ENCODE peak calls at places on chromosomes 11 and 22, in eight cellular contexts. R is WERI-Rb-1, Q is H9, M is esophagus squamous epithelium, N is Peyer's patch, E is body of pancreas, W is aorta, T is transverse colon. D is an unnamed sample.

GRCh38 chr11:60377737-60378136 is 595 bp upstream of the MS4A7 start:
- DNase-seq in R (no peak), Q (no peak), M (no peak), N (peak; percentile 82), E (peak; percentile 79), W (peak; percentile 85), T (peak; percentile 49), D (no peak)

GRCh38 chr11:26851696-26852095 is 129.8 kb upstream of the SLC5A12 start:
- DNase-seq in R (no peak), Q (no peak), M (no peak), N (no peak), E (no peak), W (no peak), T (no peak), D (no peak)

GRCh38 chr11:119110439-119110838 is 3.3 kb downstream of the C2CD2L start:
- DNase-seq in R (no peak), Q (no peak), M (no peak), N (no peak), E (no peak), W (peak; percentile 32), T (no peak), D (no peak)

GRCh38 chr11:64078294-64078693 is 42.6 kb downstream of the FLRT1 start:
- DNase-seq in R (peak; percentile 66), Q (no peak), M (no peak), N (no peak), E (no peak), W (no peak), T (no peak), D (no peak)

GRCh38 chr11:69215216-69215615 is 59.5 kb downstream of the SMIM38 start:
- DNase-seq in R (no peak), Q (peak; percentile 3), M (no peak), N (peak; percentile 14), E (peak; percentile 1), W (no peak), T (no peak), D (no peak)

GRCh38 chr11:92527467-92527866 is 302.8 kb downstream of the FAT3 start:
- DNase-seq in R (no peak), Q (no peak), M (no peak), N (no peak), E (no peak), W (no peak), T (no peak), D (no peak)

GRCh38 chr22:29998627-29999026 is 81.6 kb upstream of the HORMAD2 start:
- DNase-seq in R (no peak), Q (no peak), M (no peak), N (no peak), E (no peak), W (no peak), T (no peak), D (no peak)

GRCh38 chr22:37518509-37519267 is 527 bp downstream of the CARD10 start:
- DNase-seq in R (no peak), Q (no peak), M (no peak), N (peak; percentile 65), E (no peak), W (no peak), T (no peak), D (peak; percentile 72)

GRCh38 chr11:45905095-45905494 is 2.0 kb downstream of the FREY1 start:
- DNase-seq in R (no peak), Q (no peak), M (no peak), N (no peak), E (no peak), W (no peak), T (no peak), D (no peak)

GRCh38 chr22:32249231-32249630 is 5.9 kb downstream of the SLC5A4 start:
- DNase-seq in R (no peak), Q (no peak), M (no peak), N (no peak), E (no peak), W (no peak), T (no peak), D (peak; percentile 76)

GRCh38 chr11:133953999-133954398 is 2.8 kb downstream of the IGSF9B start:
- DNase-seq in R (no peak), Q (no peak), M (no peak), N (no peak), E (no peak), W (no peak), T (no peak), D (no peak)
- H3K27ac ChIP-seq in R (no peak overlapping the region), Q (no peak overlapping the region), M (peak overlapping the region; percentile 80), N (no peak overlapping the region), E (no peak overlapping the region), W (no peak overlapping the region), T (peak overlapping the region; percentile 88), D (no peak overlapping the region)

DNA sequence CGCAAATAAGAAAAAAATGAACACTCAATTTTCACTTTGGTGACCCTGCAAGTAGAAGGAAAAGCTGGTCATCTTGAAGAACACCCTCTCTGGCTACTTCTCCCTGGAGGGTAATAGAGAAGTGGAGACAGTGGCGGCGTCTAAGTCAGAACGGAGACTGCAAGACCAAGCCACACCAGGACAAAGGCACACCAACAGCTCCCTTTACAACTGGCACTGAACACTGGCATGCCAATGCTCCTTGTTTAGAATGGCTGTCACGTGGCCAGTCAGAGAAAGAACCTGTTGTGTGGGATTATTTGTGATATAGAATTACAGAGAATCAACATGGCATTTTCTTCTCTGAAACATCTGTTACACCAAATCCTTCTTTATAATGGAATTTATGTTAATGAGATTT is 61.3 kb upstream of the YPEL1 start:
- DNase-seq in R (no peak), Q (no peak), M (no peak), N (no peak), E (peak; percentile 46), W (no peak), T (no peak), D (no peak)
- H3K27ac ChIP-seq in R (no peak overlapping the region), Q (no peak overlapping the region), M (no peak overlapping the region), N (no peak overlapping the region), E (no peak overlapping the region), W (no peak overlapping the region), T (no peak overlapping the region), D (no peak overlapping the region)

GRCh38 chr22:24386814-24387550 is 40.4 kb upstream of the ADORA2A start:
- DNase-seq in R (no peak), Q (no peak), M (no peak), N (no peak), E (no peak), W (no peak), T (no peak), D (no peak)
- H3K27ac ChIP-seq in R (no peak overlapping the region), Q (no peak overlapping the region), M (no peak overlapping the region), N (no peak overlapping the region), E (no peak overlapping the region), W (no peak overlapping the region), T (no peak overlapping the region), D (no peak overlapping the region)

GRCh38 chr11:114354076-114354475 is 46.2 kb downstream of the C11orf71 start:
- DNase-seq in R (no peak), Q (no peak), M (no peak), N (no peak), E (no peak), W (no peak), T (no peak), D (no peak)
- H3K27ac ChIP-seq in R (no peak overlapping the region), Q (no peak overlapping the region), M (no peak overlapping the region), N (no peak overlapping the region), E (no peak overlapping the region), W (no peak overlapping the region), T (no peak overlapping the region), D (no peak overlapping the region)

DNA sequence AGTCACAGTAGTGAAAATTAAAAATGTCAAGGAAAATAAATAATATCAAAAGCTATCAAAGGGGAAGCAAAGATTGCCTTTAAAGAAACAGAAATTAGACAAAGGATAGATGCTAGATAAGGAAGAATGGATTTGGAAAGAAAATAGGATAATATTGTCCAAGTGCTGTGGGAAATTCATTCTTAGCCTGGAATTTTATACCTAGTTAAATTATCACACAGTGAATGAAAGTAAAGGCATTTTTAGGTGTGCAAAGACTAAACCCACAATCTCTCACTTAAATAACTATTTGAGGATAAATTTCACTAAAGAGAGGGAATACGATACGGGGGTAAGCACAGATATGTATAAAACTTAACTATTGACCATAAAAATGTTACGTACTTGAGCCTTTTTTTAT is 511.1 kb downstream of the TMEM135 start:
- DNase-seq in R (no peak), Q (no peak), M (no peak), N (no peak), E (no peak), W (no peak), T (no peak), D (no peak)
- H3K27ac ChIP-seq in R (no peak overlapping the region), Q (no peak overlapping the region), M (no peak overlapping the region), N (no peak overlapping the region), E (no peak overlapping the region), W (no peak overlapping the region), T (no peak overlapping the region), D (no peak overlapping the region)

D was measured in small intestine.